ENCODE peak calls at places on chromosomes 5 and 9, in seven cellular contexts. S is GM23338, F is GM12878, Q is SK-N-SH, M is HepG2, N is K562, J is HCT116. O is an unnamed sample.
A peak's percentile ranks its signal among the peaks of the same experiment; 100 is the strongest.

GRCh38 chr9:679462-679861 is 162.0 kb upstream of the DMRT1 start:
- DNase-seq in S (no peak), F (no peak), Q (no peak), M (no peak), J (no peak), N (no peak), O (no peak)

GRCh38 chr5:97764700-97765099 is 581.7 kb upstream of the RIOK2 start:
- DNase-seq in F (no peak), M (peak; percentile 8), J (no peak), Q (no peak), N (no peak), S (no peak), O (peak; percentile 55)

GRCh38 chr5:32583582-32584232 is 1.6 kb upstream of the SUB1 start:
- DNase-seq in N (no peak), M (no peak), J (no peak), F (peak; percentile 97), S (peak; percentile 57), Q (no peak), O (no peak)

GRCh38 chr5:53418844-53419243 is 61.6 kb upstream of the FST start:
- DNase-seq in S (no peak), N (no peak), Q (no peak), J (no peak), F (no peak), M (no peak), O (no peak)

GRCh38 chr5:150523472-150524350 is 15.8 kb downstream of the NDST1 start:
- DNase-seq in F (no peak), S (peak; percentile 84), J (peak; percentile 50), M (peak; percentile 73), N (peak; percentile 51), Q (peak; percentile 79), O (peak; percentile 41)

GRCh38 chr5:133266966-133267365 is 215.2 kb downstream of the HSPA4 start:
- DNase-seq in S (no peak), J (no peak), Q (no peak), F (no peak), N (no peak), M (no peak), O (no peak)

GRCh38 chr5:108884736-108885135 is 137.0 kb downstream of the FER start:
- DNase-seq in Q (no peak), J (no peak), S (no peak), F (no peak), N (no peak), M (no peak), O (no peak)

GRCh38 chr5:142952236-142952635 is 182.1 kb downstream of the ARHGAP26 start:
- DNase-seq in M (no peak), J (no peak), S (no peak), F (no peak), Q (no peak), N (no peak), O (no peak)

GRCh38 chr5:159089675-159090074 is 10.0 kb downstream of the EBF1 start:
- DNase-seq in M (no peak), Q (no peak), S (no peak), F (no peak), J (no peak), N (no peak), O (no peak)

GRCh38 chr9:108703414-108703813 is 152.4 kb downstream of the ACTL7B start:
- DNase-seq in M (no peak), Q (no peak), S (no peak), N (no peak), J (no peak), F (no peak), O (no peak)

GRCh38 chr5:147509041-147509709 is 693 bp downstream of the DPYSL3 start:
- DNase-seq in M (no peak), N (no peak), S (peak; percentile 62), J (no peak), F (no peak), Q (peak; percentile 58), O (no peak)

GRCh38 chr5:78781611-78782356 is 133.2 kb upstream of the LHFPL2 start:
- DNase-seq in S (no peak), Q (no peak), M (no peak), N (no peak), J (no peak), F (no peak), O (no peak)

GRCh38 chr5:59483971-59484472 is 409.5 kb downstream of the PDE4D start:
- DNase-seq in M (no peak), Q (peak; percentile 26), N (no peak), J (no peak), S (peak; percentile 55), F (no peak), O (no peak)

GRCh38 chr9:108515856-108516255 is 339.9 kb downstream of the ACTL7B start:
- DNase-seq in N (no peak), S (peak; percentile 24), F (no peak), Q (no peak), M (no peak), J (no peak), O (no peak)

GRCh38 chr5:125505062-125505461 is 758.6 kb upstream of the ZNF608 start:
- DNase-seq in N (no peak), S (no peak), F (no peak), M (no peak), J (no peak), Q (no peak), O (no peak)

GRCh38 chr9:14924821-14925220 is 14.6 kb upstream of the FREM1 start:
- DNase-seq in Q (no peak), J (no peak), S (no peak), N (no peak), M (peak; percentile 16), F (no peak), O (no peak)

GRCh38 chr9:119284118-119284517 is 85.1 kb downstream of the BRINP1 start:
- DNase-seq in M (peak; percentile 6), N (no peak), S (peak; percentile 78), F (no peak), J (no peak), Q (peak; percentile 28), O (no peak)

GRCh38 chr5:74643160-74643562 is 2.6 kb upstream of the ENC1 start:
- DNase-seq in J (peak; percentile 48), F (no peak), N (no peak), S (no peak), M (peak; percentile 57), Q (no peak), O (peak; percentile 52)

GRCh38 chr5:59038169-59039002 is 455.5 kb downstream of the RAB3C start:
- DNase-seq in J (no peak), Q (no peak), S (peak; percentile 43), M (no peak), N (no peak), F (no peak), O (no peak)

GRCh38 chr5:132024789-132025402 is 13.4 kb upstream of the ACSL6 start:
- DNase-seq in Q (peak; percentile 37), F (no peak), N (no peak), J (no peak), S (peak; percentile 44), M (no peak), O (no peak)

GRCh38 chr9:90964101-90965020 is 162.7 kb downstream of the SYK start:
- DNase-seq in N (peak; percentile 10), J (peak; percentile 10), Q (peak; percentile 51), M (peak; percentile 3), S (peak; percentile 35), F (no peak), O (no peak)

GRCh38 chr9:135065151-135065550 is 22.3 kb upstream of the OLFM1 start:
- DNase-seq in Q (no peak), M (no peak), S (no peak), N (no peak), F (no peak), J (no peak), O (no peak)

GRCh38 chr5:54177058-54177457 is 133.3 kb downstream of the ARL15 start:
- DNase-seq in M (no peak), N (no peak), Q (no peak), F (no peak), J (no peak), S (no peak), O (no peak)

GRCh38 chr9:133773889-133774655 is 35.9 kb upstream of the SARDH start:
- DNase-seq in J (no peak), N (no peak), S (no peak), M (no peak), F (no peak), Q (peak; percentile 85), O (no peak)

GRCh38 chr9:91163441-91163772 is 198.3 kb downstream of the AUH start:
- DNase-seq in Q (no peak), J (no peak), S (no peak), F (no peak), N (no peak), M (no peak), O (no peak)

GRCh38 chr9:75683591-75683990 is 206.9 kb upstream of the PCSK5 start:
- DNase-seq in N (no peak), J (no peak), Q (no peak), S (no peak), F (no peak), M (no peak), O (no peak)

GRCh38 chr9:4967521-4967920 is 17.6 kb upstream of the JAK2 start:
- DNase-seq in J (no peak), F (no peak), M (no peak), S (no peak), Q (no peak), N (no peak), O (no peak)

GRCh38 chr5:60495644-60496520 is 204.1 kb downstream of the DEPDC1B start:
- DNase-seq in J (no peak), Q (no peak), F (no peak), M (peak; percentile 90), N (no peak), S (no peak), O (no peak)

DNA sequence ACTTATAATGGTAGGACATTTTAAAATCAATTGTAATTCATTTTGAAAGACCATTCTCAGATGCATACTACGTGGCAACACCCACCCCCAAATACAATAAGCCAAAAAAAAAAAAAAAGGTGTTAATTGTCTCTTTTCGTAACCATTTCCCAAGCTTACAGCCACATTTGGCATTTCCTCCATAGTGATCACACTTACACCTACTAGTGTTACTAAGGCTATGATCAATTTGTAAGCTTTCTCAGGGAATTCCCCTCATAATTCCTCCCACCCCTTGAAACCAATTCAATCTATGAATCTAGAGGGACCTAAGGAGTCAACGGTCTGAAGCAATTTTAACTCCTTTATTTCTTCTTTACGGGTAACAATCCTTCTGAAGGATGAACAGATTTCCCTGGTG is 40.1 kb downstream of the NR2F1 start:
- DNase-seq in Q (no peak), F (no peak), S (no peak), N (no peak), M (no peak), J (no peak), O (no peak)
- H3K27me3 ChIP-seq in Q (no peaks in the 10 kb centered on the region), F (no peaks in the 10 kb centered on the region), S (peaks cover 64% of the 10 kb centered on the region), N (no peaks in the 10 kb centered on the region), M (no peaks in the 10 kb centered on the region), J (no peaks in the 10 kb centered on the region), O (no peaks in the 10 kb centered on the region)

GRCh38 chr9:33453286-33453882 is 6.0 kb upstream of the AQP3 start:
- DNase-seq in F (no peak), S (no peak), M (no peak), Q (no peak), J (no peak), N (no peak), O (no peak)
- H3K4me1 ChIP-seq in F (peaks cover 32% of the 10 kb centered on the region), S (peaks cover 8% of the 10 kb centered on the region), M (peaks cover 31% of the 10 kb centered on the region), Q (no peaks in the 10 kb centered on the region), J (peaks cover 39% of the 10 kb centered on the region), N (peaks cover 13% of the 10 kb centered on the region), O (peaks cover under 1% of the 10 kb centered on the region)

GRCh38 chr5:176341325-176342198 is 20.0 kb downstream of the KIAA1191 start:
- DNase-seq in S (no peak), J (no peak), M (peak; percentile 41), F (no peak), Q (no peak), N (peak; percentile 33), O (no peak)
- TF ChIP-seq REST in S (no peak), J (no peak), M (no peak), F (no peak), Q (no peak), N (no peak), O (no peak)

GRCh38 chr9:37017546-37017945 is 16.5 kb downstream of the PAX5 start:
- DNase-seq in N (no peak), Q (no peak), S (no peak), M (no peak), J (no peak), F (no peak), O (no peak)
- H3K27me3 ChIP-seq in N (peaks cover 21% of the 10 kb centered on the region), Q (peaks cover 17% of the 10 kb centered on the region), S (peaks cover 36% of the 10 kb centered on the region), M (peaks cover 1% of the 10 kb centered on the region), J (peaks cover 85% of the 10 kb centered on the region), F (no peaks in the 10 kb centered on the region), O (peaks cover 72% of the 10 kb centered on the region)